ENCODE peak calls at places on chromosomes 1 and 21, in five cellular contexts. One of them, this sample, is unnamed.

GRCh38 chr1:164561007-164561406 is 2.0 kb downstream of the PBX1 start:
- DNase-seq in prostate gland: no peak
- DNase-seq in thyroid gland: no peak
- DNase-seq in adrenal gland: no peak
- DNase-seq in stomach: no peak
- DNase-seq in this sample: no peak

GRCh38 chr1:39085174-39085573 is 59.0 kb downstream of the NDUFS5 start:
- DNase-seq in prostate gland: no peak
- DNase-seq in thyroid gland: no peak
- DNase-seq in adrenal gland: no peak
- DNase-seq in stomach: no peak
- DNase-seq in this sample: no peak

GRCh38 chr1:32818804-32819541 is 1.5 kb downstream of the S100PBP start:
- DNase-seq in prostate gland: no peak
- DNase-seq in thyroid gland: no peak
- DNase-seq in adrenal gland: no peak
- DNase-seq in stomach: no peak
- DNase-seq in this sample: no peak

GRCh38 chr1:75567212-75567611 is 43.7 kb downstream of the SLC44A5 start:
- DNase-seq in prostate gland: no peak
- DNase-seq in thyroid gland: no peak
- DNase-seq in adrenal gland: no peak
- DNase-seq in stomach: no peak
- DNase-seq in this sample: no peak

GRCh38 chr1:110508038-110508437 is 10.9 kb downstream of the KCNA10 start:
- DNase-seq in prostate gland: no peak
- DNase-seq in thyroid gland: peak; percentile 8
- DNase-seq in adrenal gland: peak; percentile 60
- DNase-seq in stomach: peak; percentile 75
- DNase-seq in this sample: peak; percentile 53

GRCh38 chr1:6811587-6811986 is 26.3 kb downstream of the CAMTA1 start:
- DNase-seq in prostate gland: no peak
- DNase-seq in thyroid gland: no peak
- DNase-seq in adrenal gland: no peak
- DNase-seq in stomach: no peak
- DNase-seq in this sample: no peak

GRCh38 chr21:36436829-36437744 is 42.8 kb downstream of the CLDN14 start:
- DNase-seq in prostate gland: no peak
- DNase-seq in thyroid gland: no peak
- DNase-seq in adrenal gland: no peak
- DNase-seq in stomach: no peak
- DNase-seq in this sample: no peak

GRCh38 chr1:55898191-55898590 is 681.2 kb downstream of the PLPP3 start:
- DNase-seq in prostate gland: no peak
- DNase-seq in thyroid gland: no peak
- DNase-seq in adrenal gland: no peak
- DNase-seq in stomach: no peak
- DNase-seq in this sample: no peak

GRCh38 chr1:215594640-215595039 is 27.5 kb downstream of the KCTD3 start:
- DNase-seq in prostate gland: no peak
- DNase-seq in thyroid gland: no peak
- DNase-seq in adrenal gland: no peak
- DNase-seq in stomach: no peak
- DNase-seq in this sample: no peak

GRCh38 chr1:53697671-53698380 is 41.1 kb downstream of the GLIS1 start:
- DNase-seq in prostate gland: no peak
- DNase-seq in thyroid gland: no peak
- DNase-seq in adrenal gland: peak; percentile 73
- DNase-seq in stomach: no peak
- DNase-seq in this sample: no peak

GRCh38 chr1:201376464-201377374 is 761 bp downstream of the TNNT2 start:
- DNase-seq in prostate gland: no peak
- DNase-seq in thyroid gland: no peak
- DNase-seq in adrenal gland: no peak
- DNase-seq in stomach: peak; percentile 38
- DNase-seq in this sample: no peak

GRCh38 chr1:157995575-157996169 is 2.2 kb downstream of the KIRREL1 start:
- DNase-seq in prostate gland: no peak
- DNase-seq in thyroid gland: no peak
- DNase-seq in adrenal gland: no peak
- DNase-seq in stomach: no peak
- DNase-seq in this sample: no peak
- H3K4me3 ChIP-seq in prostate gland: no peak overlapping the region
- H3K4me3 ChIP-seq in thyroid gland: no peak overlapping the region
- H3K4me3 ChIP-seq in adrenal gland: no peak overlapping the region
- H3K4me3 ChIP-seq in stomach: peak overlapping the region; percentile 69
- H3K4me3 ChIP-seq in this sample: peak overlapping the region; percentile 86

GRCh38 chr1:167520711-167521206 is 2.4 kb upstream of the CD247 start:
- DNase-seq in prostate gland: no peak
- DNase-seq in thyroid gland: no peak
- DNase-seq in adrenal gland: no peak
- DNase-seq in stomach: no peak
- DNase-seq in this sample: no peak

GRCh38 chr1:167526659-167527383 is 8.5 kb upstream of the CD247 start:
- DNase-seq in prostate gland: no peak
- DNase-seq in thyroid gland: no peak
- DNase-seq in adrenal gland: peak; percentile 36
- DNase-seq in stomach: no peak
- DNase-seq in this sample: no peak

GRCh38 chr1:167522246-167522645 is 3.9 kb upstream of the CD247 start:
- DNase-seq in prostate gland: no peak
- DNase-seq in thyroid gland: no peak
- DNase-seq in adrenal gland: no peak
- DNase-seq in stomach: no peak
- DNase-seq in this sample: no peak

GRCh38 chr1:167528057-167528705 is 9.9 kb upstream of the CD247 start:
- DNase-seq in prostate gland: no peak
- DNase-seq in thyroid gland: no peak
- DNase-seq in adrenal gland: no peak
- DNase-seq in stomach: no peak
- DNase-seq in this sample: no peak

DNA sequence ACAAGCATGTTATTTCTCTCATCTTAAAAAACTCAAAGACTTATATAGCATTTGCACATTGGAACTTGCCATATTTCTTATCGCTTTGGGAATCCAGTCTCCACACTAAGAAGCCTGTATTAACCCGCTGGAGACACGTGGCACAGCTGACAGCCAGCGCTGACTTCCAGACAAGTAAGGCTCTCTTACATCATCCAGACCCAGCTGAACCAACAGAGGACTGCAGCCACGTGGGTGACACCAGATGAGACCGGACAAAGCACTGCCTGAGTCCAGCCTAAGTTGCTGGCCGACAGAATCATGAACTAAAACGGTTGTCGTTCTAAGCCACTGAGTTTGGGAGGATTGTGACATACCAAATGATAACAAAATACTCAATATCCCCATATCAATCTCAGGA is 6.3 kb upstream of the CD247 start:
- DNase-seq in prostate gland: no peak
- DNase-seq in thyroid gland: no peak
- DNase-seq in adrenal gland: no peak
- DNase-seq in stomach: no peak
- DNase-seq in this sample: no peak
- H3K4me1 ChIP-seq in prostate gland: no peaks in the 10 kb centered on the region
- H3K4me1 ChIP-seq in thyroid gland: no peaks in the 10 kb centered on the region
- H3K4me1 ChIP-seq in adrenal gland: no peaks in the 10 kb centered on the region
- H3K4me1 ChIP-seq in stomach: peaks cover 5% of the 10 kb centered on the region
- H3K4me1 ChIP-seq in this sample: no peaks in the 10 kb centered on the region

GRCh38 chr1:153985341-153985912 is 712 bp downstream of the RAB13 start:
- DNase-seq in prostate gland: no peak
- DNase-seq in thyroid gland: peak; percentile 24
- DNase-seq in adrenal gland: no peak
- DNase-seq in stomach: no peak
- DNase-seq in this sample: peak; percentile 66
- TF ChIP-seq POLR2A in prostate gland: peak; percentile 18
- TF ChIP-seq POLR2A in thyroid gland: no peak
- TF ChIP-seq POLR2A in adrenal gland: no peak
- TF ChIP-seq POLR2A in stomach: no peak
- TF ChIP-seq POLR2A in this sample: no peak

GRCh38 chr1:154328318-154329151 is 3.2 kb downstream of the ATP8B2 start:
- DNase-seq in prostate gland: peak; percentile 88
- DNase-seq in thyroid gland: peak; percentile 90
- DNase-seq in adrenal gland: peak; percentile 91
- DNase-seq in stomach: peak; percentile 84
- DNase-seq in this sample: peak; percentile 86
- H3K4me3 ChIP-seq in prostate gland: peak overlapping the region; percentile 47
- H3K4me3 ChIP-seq in thyroid gland: peak overlapping the region; percentile 18
- H3K4me3 ChIP-seq in adrenal gland: no peak overlapping the region
- H3K4me3 ChIP-seq in stomach: peak overlapping the region; percentile 54
- H3K4me3 ChIP-seq in this sample: peak overlapping the region; percentile 72

DNA sequence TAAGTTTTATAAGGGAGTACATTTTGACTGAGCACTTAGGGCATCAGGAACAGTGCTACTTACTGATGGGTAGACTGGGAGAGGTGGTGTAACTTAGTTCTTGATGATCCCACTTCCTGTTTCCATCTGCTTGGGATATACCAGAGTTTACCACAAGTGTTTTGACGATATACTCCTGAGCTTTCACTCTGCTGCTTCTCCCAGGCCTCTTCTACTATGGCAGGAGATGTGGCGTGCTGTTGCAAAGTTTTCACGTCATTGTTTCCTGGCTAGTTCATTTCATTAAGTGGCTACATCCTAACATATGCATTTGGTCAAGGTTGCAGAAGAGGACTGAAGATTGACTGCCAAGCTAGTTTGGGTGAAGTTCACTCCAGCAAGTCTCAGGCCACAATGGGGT is 41.3 kb upstream of the LAMC2 start:
- DNase-seq in prostate gland: no peak
- DNase-seq in thyroid gland: no peak
- DNase-seq in adrenal gland: no peak
- DNase-seq in stomach: no peak
- DNase-seq in this sample: no peak
- H3K4me1 ChIP-seq in prostate gland: no peaks in the 10 kb centered on the region
- H3K4me1 ChIP-seq in thyroid gland: peaks cover 12% of the 10 kb centered on the region
- H3K4me1 ChIP-seq in adrenal gland: no peaks in the 10 kb centered on the region
- H3K4me1 ChIP-seq in stomach: peaks cover 31% of the 10 kb centered on the region
- H3K4me1 ChIP-seq in this sample: peaks cover 23% of the 10 kb centered on the region

GRCh38 chr21:33551664-33552063 is 8.8 kb downstream of the SON start:
- DNase-seq in prostate gland: no peak
- DNase-seq in thyroid gland: no peak
- DNase-seq in adrenal gland: no peak
- DNase-seq in stomach: no peak
- DNase-seq in this sample: no peak
- TF ChIP-seq POLR2A in prostate gland: no peak
- TF ChIP-seq POLR2A in thyroid gland: no peak
- TF ChIP-seq POLR2A in adrenal gland: no peak
- TF ChIP-seq POLR2A in stomach: no peak
- TF ChIP-seq POLR2A in this sample: no peak

DNA sequence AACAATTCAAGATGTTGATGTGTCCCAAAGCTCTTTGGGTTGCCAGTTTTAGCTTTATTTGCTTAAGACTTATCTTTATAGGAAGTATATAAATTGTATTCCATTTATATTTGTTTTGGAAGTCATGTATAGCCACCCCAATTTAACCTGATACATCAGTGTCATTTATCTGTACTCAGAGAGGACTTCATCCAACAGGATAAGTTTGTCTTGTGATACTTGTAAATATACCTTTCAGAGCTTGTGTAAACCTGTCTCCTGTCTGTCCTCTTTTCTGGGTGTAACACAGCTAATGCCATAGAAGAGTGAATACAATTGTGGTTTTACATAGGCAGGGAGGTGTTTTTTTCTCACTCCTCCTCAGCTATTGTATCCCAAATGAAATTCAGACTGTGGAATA is 10.4 kb downstream of the PTGFR start:
- DNase-seq in prostate gland: no peak
- DNase-seq in thyroid gland: no peak
- DNase-seq in adrenal gland: no peak
- DNase-seq in stomach: no peak
- DNase-seq in this sample: no peak
- H3K4me3 ChIP-seq in prostate gland: no peak overlapping the region
- H3K4me3 ChIP-seq in thyroid gland: no peak overlapping the region
- H3K4me3 ChIP-seq in adrenal gland: no peak overlapping the region
- H3K4me3 ChIP-seq in stomach: no peak overlapping the region
- H3K4me3 ChIP-seq in this sample: no peak overlapping the region

GRCh38 chr1:156485984-156486383 is 14.6 kb downstream of the MEF2D start:
- DNase-seq in prostate gland: no peak
- DNase-seq in thyroid gland: no peak
- DNase-seq in adrenal gland: no peak
- DNase-seq in stomach: no peak
- DNase-seq in this sample: no peak
- H3K4me1 ChIP-seq in prostate gland: peaks cover 25% of the 10 kb centered on the region
- H3K4me1 ChIP-seq in thyroid gland: peaks cover 59% of the 10 kb centered on the region
- H3K4me1 ChIP-seq in adrenal gland: peaks cover 53% of the 10 kb centered on the region
- H3K4me1 ChIP-seq in stomach: peaks cover 99% of the 10 kb centered on the region
- H3K4me1 ChIP-seq in this sample: peaks cover 100% of the 10 kb centered on the region

GRCh38 chr1:236350308-236350707 is 43.8 kb upstream of the EDARADD start:
- DNase-seq in prostate gland: no peak
- DNase-seq in thyroid gland: no peak
- DNase-seq in adrenal gland: peak; percentile 30
- DNase-seq in stomach: no peak
- DNase-seq in this sample: no peak

GRCh38 chr1:236361909-236362590 is 32.0 kb upstream of the EDARADD start:
- DNase-seq in prostate gland: no peak
- DNase-seq in thyroid gland: no peak
- DNase-seq in adrenal gland: no peak
- DNase-seq in stomach: no peak
- DNase-seq in this sample: no peak

GRCh38 chr1:236354330-236355147 is 39.5 kb upstream of the EDARADD start:
- DNase-seq in prostate gland: no peak
- DNase-seq in thyroid gland: no peak
- DNase-seq in adrenal gland: no peak
- DNase-seq in stomach: no peak
- DNase-seq in this sample: no peak

GRCh38 chr1:236351875-236352573 is 42.1 kb upstream of the EDARADD start:
- DNase-seq in prostate gland: no peak
- DNase-seq in thyroid gland: no peak
- DNase-seq in adrenal gland: peak; percentile 33
- DNase-seq in stomach: no peak
- DNase-seq in this sample: no peak

DNA sequence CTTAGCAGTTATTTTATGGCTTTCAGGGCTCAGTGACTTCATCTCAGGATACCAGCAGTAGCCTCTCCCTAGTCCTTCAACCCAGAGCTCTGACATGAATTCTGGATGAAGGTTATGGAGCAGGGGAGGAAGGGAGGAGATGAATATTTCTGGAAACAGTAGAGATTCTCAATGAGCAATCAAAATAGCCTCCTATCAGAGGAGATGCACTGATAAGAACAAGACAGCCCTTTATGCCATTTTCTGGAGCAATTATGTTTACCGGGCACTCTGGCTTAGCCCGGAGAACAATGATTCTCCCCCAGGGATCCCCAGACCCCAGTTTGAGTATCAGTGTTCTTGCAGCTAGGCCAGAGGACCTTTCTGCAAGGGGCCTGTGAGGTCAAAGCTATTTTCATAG is 37.9 kb upstream of the EDARADD start:
- DNase-seq in prostate gland: no peak
- DNase-seq in thyroid gland: no peak
- DNase-seq in adrenal gland: peak; percentile 4
- DNase-seq in stomach: no peak
- DNase-seq in this sample: no peak
- TF ChIP-seq POLR2A in prostate gland: no peak
- TF ChIP-seq POLR2A in thyroid gland: no peak
- TF ChIP-seq POLR2A in adrenal gland: no peak
- TF ChIP-seq POLR2A in stomach: no peak
- TF ChIP-seq POLR2A in this sample: no peak

This sample was measured in heart left ventricle.